ENCODE peak calls at places on chromosome 4, in six cellular contexts. T is K562, R is Karpas-422, E is OCI-LY7, C is H9, O is HCT116. M is an unnamed sample. For H3K79me2, the result is how much of the 10 kb centered on the place peaks cover.

GRCh38 chr4:153113061-153113837 is 91.0 kb upstream of the TRIM2 start:
- DNase-seq in C (no peak), T (no peak), R (no peak), E (no peak), O (no peak), M (no peak)

GRCh38 chr4:66355328-66355727 is 685.0 kb upstream of the EPHA5 start:
- DNase-seq in E (no peak), C (no peak), R (no peak), T (no peak), O (no peak), M (no peak)

GRCh38 chr4:7023901-7024300 is 19.3 kb upstream of the TADA2B start:
- DNase-seq in O (no peak), R (no peak), C (no peak), E (no peak), T (no peak), M (no peak)

GRCh38 chr4:154642361-154642760 is 29.9 kb upstream of the FGG start:
- DNase-seq in R (peak), E (no peak), T (no peak), C (no peak), O (no peak), M (peak)

GRCh38 chr4:118898684-118899138 is 10.1 kb downstream of the SYNPO2 start:
- DNase-seq in T (no peak), C (no peak), O (no peak), R (no peak), E (no peak), M (no peak)

GRCh38 chr4:52996261-52997131 is 134.4 kb downstream of the RASL11B start:
- DNase-seq in R (no peak), O (no peak), E (no peak), C (no peak), T (no peak), M (no peak)

GRCh38 chr4:25687763-25688162 is 32.1 kb downstream of the SLC34A2 start:
- DNase-seq in T (no peak), R (no peak), E (no peak), O (no peak), C (no peak), M (no peak)

GRCh38 chr4:38069271-38069760 is 109.1 kb downstream of the PTTG2 start:
- DNase-seq in R (peak), C (peak), O (no peak), T (peak), E (peak), M (peak)

DNA sequence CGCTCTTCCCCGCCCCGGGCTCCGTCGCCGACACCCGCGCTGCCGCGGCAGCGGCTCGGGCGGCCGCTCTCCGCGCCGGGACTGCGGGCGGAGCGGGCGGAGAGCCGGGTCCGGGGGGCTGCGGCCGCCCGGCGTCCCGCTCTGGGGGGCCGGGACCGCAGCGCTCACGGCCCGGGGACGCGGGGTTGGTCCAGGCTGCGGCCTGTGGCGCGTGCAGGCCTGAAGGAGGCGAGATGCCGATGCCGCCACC is 492 bp downstream of the GALNT7 start:
- DNase-seq in R (no peak), O (no peak), E (no peak), C (no peak), T (peak), M (peak)
- H3K79me2 ChIP-seq in R (half or more), O (under half), E (under half), C (under half), T (half or more), M (half or more)

DNA sequence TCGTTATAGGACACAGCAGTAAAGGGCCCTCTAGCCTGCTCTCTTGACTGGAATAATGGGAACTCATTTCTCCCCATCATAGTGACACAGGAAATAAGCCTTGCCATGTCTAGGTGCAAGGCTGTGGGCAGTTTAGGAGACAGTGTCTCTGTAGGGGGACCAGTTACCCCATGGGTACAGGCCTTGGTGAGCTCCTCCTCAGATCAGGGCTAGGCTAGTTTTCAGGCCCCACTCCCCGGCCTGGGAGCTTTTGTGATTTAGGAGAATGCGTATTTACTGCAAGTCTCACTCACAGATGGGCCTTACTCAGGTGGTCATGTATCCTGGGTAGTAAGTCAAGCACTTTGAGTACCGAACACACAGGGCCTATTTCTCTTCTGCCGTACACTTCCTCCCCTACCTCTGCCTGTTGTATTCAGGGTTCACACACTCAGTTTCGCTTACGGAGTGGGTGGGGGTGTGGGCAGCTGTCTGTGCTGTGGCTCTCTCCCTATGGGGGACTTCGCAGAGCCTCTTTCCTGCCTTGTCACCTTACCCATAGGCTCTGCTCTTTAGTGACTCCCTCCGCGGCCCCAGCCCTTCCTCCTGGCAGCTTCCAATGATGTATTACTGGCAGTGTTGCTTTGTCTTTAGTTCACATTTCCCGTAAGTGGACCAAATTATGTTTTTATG is 34.2 kb downstream of the FAM193A start:
- DNase-seq in T (no peak), R (no peak), C (no peak), O (no peak), E (no peak), M (no peak)
- H3K79me2 ChIP-seq in T (half or more), R (half or more), C (under half), O (half or more), E (under half), M (half or more)

DNA sequence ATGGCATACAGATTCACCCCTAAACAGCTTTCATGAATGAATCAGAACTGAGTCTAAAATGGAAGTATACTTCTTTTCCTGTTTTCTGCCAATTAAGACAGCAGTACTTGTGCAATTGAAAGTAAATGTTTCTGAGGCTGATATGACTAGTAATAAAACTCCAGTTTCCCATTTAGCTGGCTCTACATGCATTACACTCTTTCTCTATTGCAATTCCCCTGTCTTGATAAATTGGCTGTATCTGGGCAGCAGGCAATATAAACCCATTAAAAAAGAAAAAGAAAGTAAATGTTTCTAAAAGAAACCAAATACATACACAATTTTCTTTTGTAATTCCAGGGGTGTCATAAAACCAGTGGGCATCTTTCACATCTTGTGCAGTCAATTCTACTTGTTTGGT is 4.6 kb downstream of the NOA1 start:
- DNase-seq in E (no peak), O (no peak), T (no peak), R (no peak), C (no peak), M (no peak)
- H3K79me2 ChIP-seq in E (half or more), O (half or more), T (under half), R (half or more), C (under half), M (under half)

GRCh38 chr4:165874799-165875371 is 1.8 kb downstream of the TLL1 start:
- DNase-seq in C (peak), R (no peak), E (no peak), T (no peak), O (no peak), M (peak)
- H3K79me2 ChIP-seq in C (under half), R (under half), E (under half), T (under half), O (under half), M (under half)